ENCODE peak calls at places on chromosome 17, in six cellular contexts. One of them, this sample, is unnamed.

GRCh38 chr17:9765302-9765701 is 26.1 kb downstream of the DHRS7C start:
- DNase-seq in A549: no peak
- DNase-seq in GM12878: no peak
- DNase-seq in K562: no peak
- DNase-seq in endothelial cell of umbilical vein: no peak
- DNase-seq in HepG2: no peak
- DNase-seq in this sample: no peak

GRCh38 chr17:2170023-2170422 is 115.1 kb downstream of the HIC1 start:
- DNase-seq in A549: peak
- DNase-seq in GM12878: no peak
- DNase-seq in K562: no peak
- DNase-seq in endothelial cell of umbilical vein: no peak
- DNase-seq in HepG2: peak
- DNase-seq in this sample: peak

GRCh38 chr17:76716146-76716833 is 5.5 kb upstream of the MXRA7 start:
- DNase-seq in A549: no peak
- DNase-seq in GM12878: no peak
- DNase-seq in K562: no peak
- DNase-seq in endothelial cell of umbilical vein: no peak
- DNase-seq in HepG2: no peak
- DNase-seq in this sample: peak

GRCh38 chr17:82094931-82095776 is 2.9 kb downstream of the FASN start:
- DNase-seq in A549: no peak
- DNase-seq in GM12878: no peak
- DNase-seq in K562: no peak
- DNase-seq in endothelial cell of umbilical vein: no peak
- DNase-seq in HepG2: no peak
- DNase-seq in this sample: peak

GRCh38 chr17:78210111-78210510 is 3.9 kb upstream of the BIRC5 start:
- DNase-seq in A549: no peak
- DNase-seq in GM12878: no peak
- DNase-seq in K562: no peak
- DNase-seq in endothelial cell of umbilical vein: no peak
- DNase-seq in HepG2: no peak
- DNase-seq in this sample: no peak

GRCh38 chr17:6496636-6497441 is 52.6 kb downstream of the PIMREG start:
- DNase-seq in A549: no peak
- DNase-seq in GM12878: no peak
- DNase-seq in K562: no peak
- DNase-seq in endothelial cell of umbilical vein: no peak
- DNase-seq in HepG2: no peak
- DNase-seq in this sample: peak

GRCh38 chr17:48478224-48479013 is 48.4 kb upstream of the SKAP1 start:
- DNase-seq in A549: no peak
- DNase-seq in GM12878: peak
- DNase-seq in K562: peak
- DNase-seq in endothelial cell of umbilical vein: no peak
- DNase-seq in HepG2: no peak
- DNase-seq in this sample: peak

GRCh38 chr17:1154704-1155103 is 25.1 kb downstream of the ABR start:
- DNase-seq in A549: no peak
- DNase-seq in GM12878: no peak
- DNase-seq in K562: no peak
- DNase-seq in endothelial cell of umbilical vein: no peak
- DNase-seq in HepG2: no peak
- DNase-seq in this sample: no peak

GRCh38 chr17:42879596-42879985 is 21.0 kb upstream of the G6PC1 start:
- DNase-seq in A549: no peak
- DNase-seq in GM12878: no peak
- DNase-seq in K562: peak
- DNase-seq in endothelial cell of umbilical vein: no peak
- DNase-seq in HepG2: no peak
- DNase-seq in this sample: no peak

GRCh38 chr17:66167189-66167815 is 24.6 kb downstream of the CEP112 start:
- DNase-seq in A549: no peak
- DNase-seq in GM12878: no peak
- DNase-seq in K562: no peak
- DNase-seq in endothelial cell of umbilical vein: no peak
- DNase-seq in HepG2: no peak
- DNase-seq in this sample: no peak

GRCh38 chr17:81859906-81860755 is at the start of gene P4HB:
- DNase-seq in A549: no peak
- DNase-seq in GM12878: no peak
- DNase-seq in K562: no peak
- DNase-seq in endothelial cell of umbilical vein: peak
- DNase-seq in HepG2: no peak
- DNase-seq in this sample: no peak

DNA sequence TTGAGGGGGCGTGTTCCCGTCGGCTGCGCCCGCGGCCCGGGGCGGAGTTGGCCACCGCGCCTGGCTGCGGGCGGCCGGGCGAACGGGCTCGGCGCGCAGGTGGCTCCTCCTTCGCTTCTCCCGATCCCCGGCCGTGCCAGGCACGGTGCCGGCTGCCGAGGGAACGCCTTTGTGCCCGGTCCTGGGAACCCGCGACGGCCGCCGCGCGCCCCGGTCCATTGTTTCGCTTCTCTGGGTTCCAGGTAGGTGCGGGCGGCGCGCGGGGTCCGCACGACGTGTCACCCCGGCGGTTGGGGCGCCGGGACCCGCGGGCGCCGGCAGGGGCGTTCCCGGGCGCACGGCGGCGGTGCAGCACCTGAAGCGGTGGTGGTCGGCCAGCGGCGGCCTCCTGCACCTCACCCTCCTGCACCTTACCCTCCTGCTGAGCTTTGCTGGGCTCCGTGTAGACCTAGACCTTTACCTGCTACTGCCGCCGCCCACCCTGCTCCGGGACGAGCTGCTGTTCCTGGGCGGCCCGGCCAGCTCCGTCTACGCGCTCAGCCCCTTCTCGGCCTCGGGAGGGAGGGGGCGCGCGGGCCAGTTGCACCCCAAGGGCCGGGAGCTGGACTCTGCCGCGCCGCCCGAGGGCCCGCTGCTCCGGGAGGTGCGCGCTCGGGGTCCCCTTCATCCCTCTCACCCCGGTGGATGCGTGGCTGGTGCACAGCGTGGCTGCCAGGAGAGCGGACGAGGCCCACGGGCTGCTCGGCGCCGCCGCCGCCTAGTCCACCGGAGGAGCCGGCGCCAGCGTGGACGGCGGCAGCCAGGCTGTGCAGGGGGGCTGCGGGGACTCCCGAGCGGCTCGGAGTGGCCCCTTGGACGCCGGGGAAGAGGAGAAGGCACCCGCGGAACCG is 99.9 kb downstream of the EFCAB13 start:
- DNase-seq in A549: peak
- DNase-seq in GM12878: no peak
- DNase-seq in K562: no peak
- DNase-seq in endothelial cell of umbilical vein: peak
- DNase-seq in HepG2: no peak
- DNase-seq in this sample: no peak
- TF ChIP-seq MYC in A549: no peak
- TF ChIP-seq MYC in GM12878: no peak
- TF ChIP-seq MYC in K562: no peak
- TF ChIP-seq MYC in endothelial cell of umbilical vein: no peak
- TF ChIP-seq MYC in HepG2: no peak
- TF ChIP-seq MYC in this sample: no peak

GRCh38 chr17:44992242-44992939 is 24.3 kb upstream of the C1QL1 start:
- DNase-seq in A549: no peak
- DNase-seq in GM12878: no peak
- DNase-seq in K562: no peak
- DNase-seq in endothelial cell of umbilical vein: no peak
- DNase-seq in HepG2: no peak
- DNase-seq in this sample: no peak

GRCh38 chr17:44997733-44998520 is 29.8 kb upstream of the C1QL1 start:
- DNase-seq in A549: no peak
- DNase-seq in GM12878: no peak
- DNase-seq in K562: no peak
- DNase-seq in endothelial cell of umbilical vein: no peak
- DNase-seq in HepG2: no peak
- DNase-seq in this sample: no peak

GRCh38 chr17:44996304-44996703 is 28.2 kb upstream of the C1QL1 start:
- DNase-seq in A549: no peak
- DNase-seq in GM12878: no peak
- DNase-seq in K562: no peak
- DNase-seq in endothelial cell of umbilical vein: no peak
- DNase-seq in HepG2: no peak
- DNase-seq in this sample: no peak

GRCh38 chr17:44998646-44999045 is 30.5 kb upstream of the C1QL1 start:
- DNase-seq in A549: no peak
- DNase-seq in GM12878: no peak
- DNase-seq in K562: no peak
- DNase-seq in endothelial cell of umbilical vein: no peak
- DNase-seq in HepG2: no peak
- DNase-seq in this sample: no peak

DNA sequence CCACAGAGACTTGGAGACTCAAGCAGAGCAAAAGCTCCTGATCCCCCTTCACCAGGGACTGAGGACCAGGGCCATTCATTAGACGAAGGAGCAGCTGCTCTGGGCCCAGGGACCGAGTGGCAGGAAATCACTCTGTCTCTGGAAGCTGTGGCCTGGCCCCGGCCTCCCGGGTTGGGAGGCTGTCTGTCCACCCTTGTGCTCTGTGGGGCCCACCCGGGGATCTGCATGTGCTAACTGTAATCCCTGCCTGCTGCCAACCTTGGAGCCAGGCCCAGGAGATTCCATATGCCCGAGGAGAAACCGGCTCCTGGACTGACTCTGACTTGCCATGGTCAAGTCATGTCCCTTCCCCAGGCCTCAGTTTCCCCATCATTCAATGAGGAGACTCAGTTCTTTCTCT is 27.5 kb upstream of the C1QL1 start:
- DNase-seq in A549: no peak
- DNase-seq in GM12878: no peak
- DNase-seq in K562: no peak
- DNase-seq in endothelial cell of umbilical vein: no peak
- DNase-seq in HepG2: no peak
- DNase-seq in this sample: no peak
- TF ChIP-seq POLR2A in A549: no peak
- TF ChIP-seq POLR2A in GM12878: no peak
- TF ChIP-seq POLR2A in K562: no peak
- TF ChIP-seq POLR2A in endothelial cell of umbilical vein: no peak
- TF ChIP-seq POLR2A in HepG2: no peak
- TF ChIP-seq POLR2A in this sample: no peak

GRCh38 chr17:50542795-50543774 is 3.9 kb upstream of the SPATA20 start:
- DNase-seq in A549: peak
- DNase-seq in GM12878: no peak
- DNase-seq in K562: no peak
- DNase-seq in endothelial cell of umbilical vein: no peak
- DNase-seq in HepG2: peak
- DNase-seq in this sample: no peak
- TF ChIP-seq MYC in A549: no peak
- TF ChIP-seq MYC in GM12878: no peak
- TF ChIP-seq MYC in K562: no peak
- TF ChIP-seq MYC in endothelial cell of umbilical vein: no peak
- TF ChIP-seq MYC in HepG2: peak
- TF ChIP-seq MYC in this sample: no peak

GRCh38 chr17:40323317-40323716 is 14.3 kb downstream of the RARA start:
- DNase-seq in A549: no peak
- DNase-seq in GM12878: no peak
- DNase-seq in K562: no peak
- DNase-seq in endothelial cell of umbilical vein: no peak
- DNase-seq in HepG2: no peak
- DNase-seq in this sample: no peak
- TF ChIP-seq POLR2A in A549: no peak
- TF ChIP-seq POLR2A in GM12878: no peak
- TF ChIP-seq POLR2A in K562: no peak
- TF ChIP-seq POLR2A in endothelial cell of umbilical vein: no peak
- TF ChIP-seq POLR2A in HepG2: no peak
- TF ChIP-seq POLR2A in this sample: no peak

DNA sequence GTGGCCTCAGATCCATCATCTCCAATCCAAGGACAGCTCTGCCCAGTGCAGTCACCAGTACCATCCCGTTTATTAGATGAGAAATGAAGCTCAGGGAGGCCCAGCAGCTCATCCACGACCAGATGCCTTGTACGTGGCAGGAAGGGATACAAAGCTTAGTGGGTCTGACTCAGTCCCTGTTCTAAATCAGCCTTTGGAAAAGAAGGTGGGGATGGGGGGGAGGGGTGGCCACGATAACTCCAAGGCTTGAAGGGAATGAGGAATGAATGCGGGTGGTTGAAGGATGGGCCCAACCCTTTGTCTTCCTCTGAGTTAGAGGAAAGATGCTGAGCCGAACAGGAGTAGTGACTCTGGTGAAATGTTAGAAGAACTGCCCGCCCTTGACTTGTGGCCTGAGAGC is 25.8 kb downstream of the LLGL2 start:
- DNase-seq in A549: no peak
- DNase-seq in GM12878: no peak
- DNase-seq in K562: no peak
- DNase-seq in endothelial cell of umbilical vein: no peak
- DNase-seq in HepG2: no peak
- DNase-seq in this sample: no peak
- TF ChIP-seq MYC in A549: no peak
- TF ChIP-seq MYC in GM12878: no peak
- TF ChIP-seq MYC in K562: no peak
- TF ChIP-seq MYC in endothelial cell of umbilical vein: no peak
- TF ChIP-seq MYC in HepG2: no peak
- TF ChIP-seq MYC in this sample: no peak